ENCODE peak calls at places on chromosomes 2 and 18, in four cellular contexts. G, A, V and P are unnamed samples.

GRCh38 chr2:101699191-101699938 is 1.9 kb downstream of the MAP4K4 start:
- DNase-seq in V (no peak), A (no peak), G (no peak), P (no peak)

GRCh38 chr18:76408480-76409067 is 86.5 kb downstream of the ZNF516 start:
- DNase-seq in G (no peak), V (no peak), A (no peak), P (no peak)

GRCh38 chr2:171706152-171706803 is 19.0 kb downstream of the DYNC1I2 start:
- DNase-seq in G (no peak), A (peak; percentile 42), V (no peak), P (peak; percentile 54)

GRCh38 chr2:226772389-226773179 is 27.0 kb downstream of the IRS1 start:
- DNase-seq in A (peak; percentile 53), G (no peak), V (no peak), P (peak; percentile 23)

GRCh38 chr2:20596973-20597867 is 53.7 kb downstream of the HS1BP3 start:
- DNase-seq in G (peak; percentile 73), V (peak; percentile 83), A (peak; percentile 98), P (peak; percentile 88)

GRCh38 chr18:55731594-55732042 is 143.6 kb upstream of the TCF4 start:
- DNase-seq in A (peak; percentile 43), G (no peak), V (no peak), P (peak; percentile 82)

GRCh38 chr2:108388045-108388444 is 10.3 kb downstream of the SULT1C4 start:
- DNase-seq in V (no peak), G (no peak), A (no peak), P (no peak)

GRCh38 chr2:8581601-8582041 is 100.2 kb upstream of the ID2 start:
- DNase-seq in G (no peak), V (no peak), A (no peak), P (no peak)

GRCh38 chr2:8364668-8365067 is 317.2 kb upstream of the ID2 start:
- DNase-seq in V (no peak), A (no peak), G (no peak), P (no peak)

DNA sequence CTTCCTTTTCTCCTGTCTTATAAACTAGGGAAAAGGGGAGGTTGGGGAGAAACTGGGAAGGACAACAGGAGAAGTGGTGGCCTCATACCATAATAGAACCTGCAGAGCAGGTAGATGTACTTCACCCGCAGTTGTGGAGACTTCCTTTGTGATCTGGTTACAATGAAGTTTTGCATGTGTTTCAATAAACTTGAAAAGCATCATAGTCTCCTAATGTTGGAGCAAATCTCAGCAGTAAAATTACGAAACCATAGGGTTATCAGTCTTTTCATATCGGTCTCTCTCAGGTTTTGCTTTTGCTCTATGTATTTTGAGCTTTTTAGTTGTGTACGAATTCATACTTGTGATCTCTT is 30.5 kb downstream of the ANO7 start:
- DNase-seq in V (no peak), A (no peak), G (no peak), P (no peak)
- H3K4me3 ChIP-seq in V (peak overlapping the region; percentile 76), A (peak overlapping the region; percentile 56), G (no peak overlapping the region), P (peak overlapping the region; percentile 51)

DNA sequence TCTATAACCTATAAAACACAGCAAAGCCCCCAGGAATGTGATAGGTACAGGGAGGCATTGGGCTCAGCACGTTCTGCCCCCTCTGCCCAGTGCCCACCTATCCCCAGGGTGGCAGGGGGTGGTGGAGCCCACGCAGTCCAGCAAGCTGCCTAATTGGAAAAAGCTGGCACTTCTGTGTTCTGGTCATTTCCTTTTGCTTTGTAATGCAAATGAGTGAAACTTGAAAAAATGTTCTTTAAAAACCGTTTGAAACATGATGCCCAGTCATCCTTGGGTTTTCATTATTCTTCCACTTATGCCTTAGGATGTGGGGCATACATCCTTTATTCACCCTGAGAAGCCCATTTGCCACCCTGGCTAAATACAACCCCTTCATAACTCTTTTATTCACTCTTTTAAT is 89.9 kb upstream of the LTBP1 start:
- DNase-seq in A (no peak), G (no peak), V (no peak), P (no peak)
- TF ChIP-seq CTCF in A (no peak), G (no peak), V (no peak), P (no peak)

DNA sequence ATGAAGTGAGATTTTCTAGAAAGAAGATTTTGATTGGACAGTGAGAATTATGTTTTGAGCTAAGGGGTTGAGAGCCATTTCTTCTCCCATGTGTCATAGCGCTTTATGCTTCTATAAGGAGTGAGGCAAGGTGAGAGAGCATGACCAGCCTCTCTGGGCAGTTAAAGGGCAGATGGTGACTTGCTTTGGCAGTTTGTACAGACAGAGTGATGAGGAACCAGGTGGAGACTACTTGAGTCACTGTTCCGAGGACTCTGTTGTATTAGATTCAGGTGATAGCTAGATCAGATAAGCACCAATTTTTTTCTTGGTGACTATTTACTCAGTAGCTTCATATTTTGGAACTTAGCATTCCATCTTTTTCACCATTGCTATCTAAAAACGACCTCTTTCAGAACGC is 4.5 kb downstream of the CRIM1 start:
- DNase-seq in V (no peak), G (no peak), A (no peak), P (no peak)
- H3K4me3 ChIP-seq in V (no peak overlapping the region), G (no peak overlapping the region), A (no peak overlapping the region), P (no peak overlapping the region)

GRCh38 chr2:66582975-66583842 is 148.3 kb downstream of the MEIS1 start:
- DNase-seq in V (no peak), G (no peak), A (no peak), P (no peak)

GRCh38 chr2:66582364-66582974 is 147.5 kb downstream of the MEIS1 start:
- DNase-seq in G (no peak), V (no peak), A (no peak), P (no peak)

GRCh38 chr2:66584011-66584410 is 149.1 kb downstream of the MEIS1 start:
- DNase-seq in V (no peak), G (no peak), A (no peak), P (no peak)

GRCh38 chr2:66587216-66587615 is 152.3 kb downstream of the MEIS1 start:
- DNase-seq in A (no peak), V (no peak), G (no peak), P (no peak)

GRCh38 chr2:66585616-66586015 is 150.7 kb downstream of the MEIS1 start:
- DNase-seq in V (no peak), G (no peak), A (no peak), P (no peak)
- TF ChIP-seq CTCF in V (no peak), G (no peak), A (no peak), P (no peak)

DNA sequence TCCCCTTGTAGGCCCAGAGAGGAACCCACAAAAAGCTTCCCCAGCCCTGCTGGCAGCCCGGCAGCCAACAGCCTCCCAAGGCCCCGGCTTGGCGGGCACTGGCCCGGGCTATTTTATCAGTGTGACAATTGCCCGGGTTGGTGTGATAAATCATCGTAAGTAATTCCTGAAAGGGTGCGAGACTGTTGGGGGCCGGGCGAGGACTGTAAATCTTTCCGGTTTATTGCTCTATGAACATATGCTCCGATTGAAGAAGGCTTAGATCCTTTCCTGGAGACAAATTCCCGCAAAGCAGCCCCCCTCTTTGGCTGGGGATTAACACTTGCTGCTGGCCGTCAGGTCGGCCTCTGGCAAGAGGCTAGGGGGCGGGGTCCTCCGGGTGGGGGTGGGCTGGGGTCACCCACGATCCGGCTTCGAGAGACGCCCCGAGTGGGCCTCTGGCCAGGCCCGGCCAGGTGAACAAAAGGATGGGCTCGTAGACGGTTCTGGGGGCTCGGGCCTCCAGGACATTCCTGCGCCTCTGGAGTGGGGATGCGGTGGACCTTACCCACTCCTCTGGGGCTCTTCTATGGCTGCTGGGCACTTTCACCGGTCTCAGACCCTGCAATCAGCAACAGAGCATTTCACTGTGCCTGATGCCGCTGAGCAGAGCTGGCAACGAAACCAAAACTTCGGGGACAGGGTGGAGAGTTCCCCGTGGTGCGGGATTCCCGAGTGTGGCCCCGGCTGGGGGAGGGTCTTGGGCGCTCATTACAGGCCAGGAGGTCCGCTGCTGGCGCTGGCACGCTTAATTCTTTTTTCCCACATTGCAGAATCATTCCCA is 2.0 kb downstream of the HOXD3 start:
- DNase-seq in A (no peak), G (no peak), V (no peak), P (no peak)
- H3K4me3 ChIP-seq in A (no peak overlapping the region), G (no peak overlapping the region), V (no peak overlapping the region), P (no peak overlapping the region)

GRCh38 chr2:42361728-42362298 is 796 bp upstream of the COX7A2L start:
- DNase-seq in V (no peak), G (no peak), A (no peak), P (no peak)
- TF ChIP-seq CTCF in V (no peak), G (no peak), A (no peak), P (no peak)

DNA sequence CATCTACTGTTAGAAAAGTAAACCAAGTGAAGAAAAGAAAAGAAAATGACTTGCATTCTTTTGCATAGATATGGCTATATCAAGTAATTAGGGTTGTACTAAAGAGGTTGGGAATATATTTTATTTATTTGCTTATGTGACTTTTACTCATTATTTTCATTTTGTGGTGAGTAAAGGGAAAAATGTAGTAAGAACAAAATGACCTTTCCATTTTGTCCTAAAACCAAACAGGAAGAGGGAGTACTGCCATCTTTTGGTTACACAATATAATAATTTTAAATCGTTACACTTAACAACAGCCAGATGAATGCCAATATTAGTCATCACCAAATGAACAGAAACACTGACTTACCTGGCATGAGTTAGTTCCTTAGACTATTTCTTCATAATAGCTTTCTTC is 47.3 kb upstream of the NDUFV2 start:
- DNase-seq in G (no peak), A (peak; percentile 85), V (no peak), P (peak; percentile 90)
- H3K4me3 ChIP-seq in G (no peak overlapping the region), A (no peak overlapping the region), V (no peak overlapping the region), P (no peak overlapping the region)

GRCh38 chr2:83961512-83961911 is 497.6 kb downstream of the SUCLG1 start:
- DNase-seq in G (no peak), A (no peak), V (no peak), P (no peak)
- TF ChIP-seq CTCF in G (no peak), A (no peak), V (no peak), P (no peak)